ENCODE peak calls at places on chromosomes 7 and 10, in ten cellular contexts. J is aorta; Z is mesenchymal stem cell; B is CD8-positive, alpha-beta T cell; U is heart right ventricle; E is ascending aorta; A is lower leg skin; L is fibroblast of lung; F is AG04450; Q is pancreas. P is an unnamed sample.

GRCh38 chr10:22252801-22253577 is 35.2 kb upstream of the EBLN1 start:
- DNase-seq in B (peak; percentile 43), E (peak; percentile 67), U (peak; percentile 50), A (peak; percentile 90), L (peak; percentile 31), Z (peak; percentile 11), F (no peak), Q (peak; percentile 34), J (peak; percentile 66), P (no peak)

GRCh38 chr10:19702215-19702614 is 114.0 kb upstream of the PLXDC2 start:
- DNase-seq in J (no peak), B (no peak), E (no peak), Q (no peak), U (no peak), Z (peak; percentile 36), L (peak; percentile 72), F (no peak), A (no peak), P (no peak)

GRCh38 chr10:126160971-126161630 is 227.2 kb downstream of the ADAM12 start:
- DNase-seq in E (no peak), J (no peak), Q (no peak), U (no peak), Z (peak; percentile 40), A (no peak), L (no peak), B (no peak), F (no peak), P (peak; percentile 36)

GRCh38 chr7:36677769-36678435 is 46.4 kb downstream of the AOAH start:
- DNase-seq in U (no peak), E (no peak), Z (no peak), A (no peak), Q (no peak), J (no peak), L (no peak), F (no peak), B (no peak), P (no peak)

GRCh38 chr10:120950103-120950561 is 99.0 kb downstream of the WDR11 start:
- DNase-seq in A (no peak), J (no peak), E (no peak), Z (peak; percentile 65), U (no peak), F (no peak), Q (no peak), L (peak; percentile 39), B (no peak), P (peak; percentile 68)

GRCh38 chr7:27143022-27143949 is at the start of gene HOXA5:
- DNase-seq in L (peak; percentile 91), J (peak; percentile 80), U (no peak), E (peak; percentile 94), B (no peak), A (peak; percentile 87), Z (peak; percentile 84), Q (no peak), F (peak; percentile 100), P (no peak)

GRCh38 chr7:98054585-98054984 is 52.1 kb upstream of the LMTK2 start:
- DNase-seq in B (no peak), Z (no peak), F (no peak), J (no peak), E (no peak), U (no peak), L (no peak), A (no peak), Q (no peak), P (no peak)

GRCh38 chr7:139046143-139046542 is 10.3 kb upstream of the ZC3HAV1L start:
- DNase-seq in Z (no peak), L (no peak), A (no peak), F (no peak), U (no peak), J (no peak), E (no peak), B (no peak), Q (no peak), P (no peak)

GRCh38 chr10:68359189-68359588 is 26.5 kb upstream of the PBLD start:
- DNase-seq in A (no peak), Z (no peak), F (no peak), J (no peak), B (no peak), L (no peak), U (no peak), E (no peak), Q (no peak), P (no peak)

GRCh38 chr7:143987513-143987912 is 12.6 kb upstream of the OR6B1 start:
- DNase-seq in U (no peak), B (no peak), L (no peak), E (no peak), J (no peak), Z (peak; percentile 9), Q (no peak), F (no peak), A (no peak), P (no peak)

GRCh38 chr7:69204936-69205335 is 393.3 kb upstream of the AUTS2 start:
- DNase-seq in A (peak; percentile 28), Z (no peak), E (no peak), Q (no peak), L (peak; percentile 92), U (no peak), J (no peak), B (no peak), F (no peak), P (no peak)

GRCh38 chr10:48603421-48604038 is 1.3 kb downstream of the ARHGAP22 start:
- DNase-seq in E (peak; percentile 52), U (no peak), L (no peak), J (no peak), F (no peak), A (peak; percentile 56), B (no peak), Q (no peak), Z (peak; percentile 7), P (no peak)
- H3K4me3 ChIP-seq in E (peak overlapping the region; percentile 65), U (peak overlapping the region; percentile 58), L (peak overlapping the region; percentile 91), J (no peak overlapping the region), F (peak overlapping the region; percentile 83), A (no peak overlapping the region), B (no peak overlapping the region), Q (no peak overlapping the region), Z (peak overlapping the region; percentile 97), P (no peak overlapping the region)

DNA sequence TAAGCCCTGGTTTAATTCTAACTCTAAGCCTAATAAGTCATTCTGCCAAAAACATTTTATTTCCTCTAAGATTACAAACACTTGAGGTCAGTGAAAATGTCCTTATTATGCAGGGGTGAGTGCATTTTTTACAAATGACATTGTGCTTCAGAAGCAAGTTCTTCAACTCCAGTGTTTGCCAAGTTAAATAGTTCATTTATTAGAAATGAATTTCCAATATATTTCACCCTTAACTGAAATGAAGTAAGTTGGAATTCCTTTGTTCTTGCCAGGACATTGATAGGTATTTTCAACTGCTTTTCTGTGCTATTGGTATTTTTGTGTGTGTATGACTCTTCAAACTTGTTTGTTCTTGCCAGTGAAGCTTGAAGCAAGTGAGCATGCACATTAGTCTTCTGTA is 89.5 kb upstream of the CCDC6 start:
- DNase-seq in B (no peak), U (no peak), L (peak; percentile 51), Z (no peak), E (no peak), F (no peak), A (no peak), J (no peak), Q (no peak), P (no peak)
- H3K4me3 ChIP-seq in B (no peak overlapping the region), U (no peak overlapping the region), L (no peak overlapping the region), Z (no peak overlapping the region), E (no peak overlapping the region), F (no peak overlapping the region), A (no peak overlapping the region), J (no peak overlapping the region), Q (no peak overlapping the region), P (no peak overlapping the region)

GRCh38 chr7:155646669-155647068 is 2.2 kb downstream of the RBM33 start:
- DNase-seq in F (no peak), Q (no peak), U (no peak), Z (no peak), L (no peak), E (no peak), B (no peak), J (no peak), A (no peak), P (no peak)
- H3K4me3 ChIP-seq in F (peak overlapping the region; percentile 29), Q (no peak overlapping the region), U (no peak overlapping the region), Z (peak overlapping the region; percentile 98), L (no peak overlapping the region), E (peak overlapping the region; percentile 93), B (no peak overlapping the region), J (no peak overlapping the region), A (no peak overlapping the region), P (peak overlapping the region; percentile 90)

DNA sequence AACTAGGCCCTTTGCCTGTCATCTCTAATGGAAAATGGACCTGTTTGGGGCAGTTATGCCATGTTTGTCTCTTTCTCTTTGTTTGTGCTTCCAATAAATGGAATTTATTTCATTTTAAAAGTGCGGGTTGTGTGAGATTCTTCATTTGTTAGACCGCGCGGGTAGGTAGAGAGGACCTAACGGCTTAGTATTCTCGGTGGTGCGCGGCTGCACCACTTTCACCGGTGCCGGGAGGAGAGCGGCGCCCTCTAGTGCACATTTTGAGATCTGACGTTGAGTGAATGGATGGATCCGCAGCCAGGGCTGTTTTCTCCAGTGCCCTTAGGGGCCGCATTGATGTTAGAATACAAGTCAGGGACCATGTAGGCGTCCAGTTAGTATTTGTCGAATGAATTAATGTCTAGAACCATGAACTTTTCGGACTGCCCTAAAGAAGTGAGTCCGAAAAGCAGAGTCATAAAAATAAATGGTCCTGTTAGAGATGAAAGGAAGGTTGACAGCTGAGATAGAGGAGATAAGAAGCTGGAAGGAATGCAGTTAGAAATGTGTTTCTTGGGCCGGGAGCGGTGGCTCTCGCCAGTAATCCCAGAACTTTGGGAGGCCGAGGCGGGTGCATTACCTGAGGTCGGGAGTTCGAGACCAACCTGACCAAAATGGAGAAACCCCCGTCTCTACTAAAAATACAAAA is 29.3 kb upstream of the GIMAP8 start:
- DNase-seq in B (peak; percentile 89), Z (peak; percentile 72), U (peak; percentile 81), A (peak; percentile 96), L (peak; percentile 57), J (peak; percentile 86), F (peak; percentile 27), Q (peak; percentile 79), E (peak; percentile 87), P (peak; percentile 89)
- H3K4me3 ChIP-seq in B (no peak overlapping the region), Z (no peak overlapping the region), U (no peak overlapping the region), A (no peak overlapping the region), L (no peak overlapping the region), J (no peak overlapping the region), F (no peak overlapping the region), Q (no peak overlapping the region), E (no peak overlapping the region), P (no peak overlapping the region)

GRCh38 chr10:110864662-110865140 is 7.0 kb upstream of the PDCD4 start:
- DNase-seq in E (no peak), A (no peak), J (no peak), U (no peak), F (no peak), Z (peak; percentile 49), Q (no peak), B (peak; percentile 53), L (no peak), P (no peak)
- H3K4me3 ChIP-seq in E (peak overlapping the region; percentile 11), A (no peak overlapping the region), J (no peak overlapping the region), U (no peak overlapping the region), F (no peak overlapping the region), Z (peak overlapping the region; percentile 24), Q (no peak overlapping the region), B (peak overlapping the region; percentile 5), L (no peak overlapping the region), P (no peak overlapping the region)

P was measured in HAP-1.